ENCODE peak calls at places on chromosomes 12 and 14, in six cellular contexts. F, N, E, Z, X and T are unnamed samples.

GRCh38 chr12:19490908-19491307 is 51.6 kb downstream of the AEBP2 start:
- DNase-seq in X (no peak), Z (no peak), E (no peak), F (no peak), N (no peak), T (no peak)

GRCh38 chr14:39873793-39874192 is 441.6 kb upstream of the FBXO33 start:
- DNase-seq in F (no peak), X (no peak), Z (no peak), E (no peak), N (no peak), T (no peak)

GRCh38 chr12:123667771-123668170 is 3.1 kb upstream of the TCTN2 start:
- DNase-seq in Z (no peak), X (no peak), E (no peak), N (no peak), F (no peak), T (no peak)

GRCh38 chr14:103103461-103104388 is 9.2 kb downstream of the EXOC3L4 start:
- DNase-seq in X (no peak), E (peak; percentile 87), Z (peak; percentile 91), F (no peak), N (no peak), T (no peak)

GRCh38 chr12:77914089-77914488 is 83.4 kb downstream of the NAV3 start:
- DNase-seq in E (no peak), Z (no peak), F (no peak), X (no peak), N (no peak), T (no peak)

GRCh38 chr12:121167232-121167820 is 34.6 kb downstream of the P2RX7 start:
- DNase-seq in E (no peak), N (no peak), X (no peak), Z (no peak), F (no peak), T (no peak)

GRCh38 chr14:56087824-56088571 is 30.2 kb upstream of the PELI2 start:
- DNase-seq in F (no peak), N (no peak), E (no peak), X (peak; percentile 74), Z (no peak), T (no peak)

GRCh38 chr12:43728698-43729097 is 29.9 kb downstream of the PUS7L start:
- DNase-seq in F (no peak), Z (no peak), E (no peak), N (no peak), X (no peak), T (no peak)

GRCh38 chr12:66502911-66503310 is 176.0 kb downstream of the GRIP1 start:
- DNase-seq in F (no peak), N (no peak), E (no peak), X (no peak), Z (no peak), T (no peak)

GRCh38 chr14:33992274-33993050 is 41.6 kb upstream of the EGLN3 start:
- DNase-seq in Z (no peak), F (no peak), E (no peak), N (no peak), X (no peak), T (no peak)

GRCh38 chr12:1517007-1517406 is 77.4 kb downstream of the FBXL14 start:
- DNase-seq in X (no peak), N (no peak), Z (no peak), E (no peak), F (no peak), T (no peak)

GRCh38 chr14:76678244-76678643 is 83.0 kb upstream of the VASH1 start:
- DNase-seq in X (no peak), E (no peak), N (no peak), F (no peak), Z (no peak), T (no peak)

GRCh38 chr14:52879958-52880357 is 70.9 kb downstream of the FERMT2 start:
- DNase-seq in Z (no peak), E (no peak), N (no peak), F (no peak), X (no peak), T (no peak)

GRCh38 chr12:120234643-120235368 is 30.7 kb downstream of the PXN start:
- DNase-seq in X (peak; percentile 97), E (peak; percentile 74), N (peak; percentile 87), F (peak; percentile 70), Z (peak; percentile 96), T (peak; percentile 97)

GRCh38 chr12:46386877-46387629 is 14.5 kb upstream of the SLC38A2 start:
- DNase-seq in F (no peak), Z (peak; percentile 79), E (no peak), X (no peak), N (no peak), T (no peak)

GRCh38 chr14:100062602-100063001 is 2.6 kb upstream of the EVL start:
- DNase-seq in X (no peak), E (no peak), Z (no peak), F (no peak), N (no peak), T (no peak)

GRCh38 chr14:100060766-100061165 is 4.5 kb upstream of the EVL start:
- DNase-seq in X (no peak), N (no peak), Z (no peak), F (no peak), E (no peak), T (no peak)

GRCh38 chr14:100065942-100066574 is 836 bp downstream of the EVL start:
- DNase-seq in Z (no peak), X (no peak), F (no peak), N (no peak), E (peak; percentile 43), T (no peak)

GRCh38 chr14:100065161-100065871 is at the start of gene EVL:
- DNase-seq in E (no peak), Z (peak; percentile 79), X (no peak), F (no peak), N (no peak), T (no peak)

DNA sequence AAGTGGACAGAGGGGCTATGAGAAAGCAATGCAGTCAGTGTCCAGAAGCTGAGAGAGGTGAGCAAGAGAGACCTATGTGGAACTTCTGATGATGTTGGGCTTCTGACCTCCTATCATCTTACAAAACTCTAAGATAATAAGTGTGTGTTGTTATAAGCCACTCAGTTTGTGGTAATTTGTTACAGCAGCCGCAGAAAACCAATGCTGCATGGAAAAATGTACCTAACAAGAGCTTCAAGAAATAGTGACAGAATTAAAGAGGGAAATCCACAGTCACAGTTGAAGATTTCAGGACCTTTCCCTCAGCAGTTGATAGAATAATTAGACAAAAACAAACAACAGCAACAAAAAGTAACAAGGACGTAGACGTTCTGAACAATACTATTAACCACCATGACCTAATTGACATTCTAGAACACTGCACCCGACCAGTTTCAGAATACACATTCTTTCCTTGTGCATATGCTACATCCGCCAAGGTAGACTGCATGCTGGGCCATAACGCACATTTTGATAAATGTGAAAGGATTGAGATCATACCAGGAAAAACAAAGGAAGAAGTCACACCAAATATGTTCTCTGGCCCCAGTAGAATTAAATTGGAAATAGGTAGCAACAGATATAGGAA is 1.8 kb upstream of the EVL start:
- DNase-seq in Z (no peak), E (no peak), X (no peak), F (no peak), N (no peak), T (no peak)
- H3K4me3 ChIP-seq in Z (no peak overlapping the region), E (no peak overlapping the region), X (no peak overlapping the region), F (no peak overlapping the region), N (no peak overlapping the region), T (no peak overlapping the region)

GRCh38 chr14:65412189-65412846 is at the start of gene FUT8:
- DNase-seq in E (peak; percentile 96), X (peak; percentile 98), F (peak; percentile 93), Z (peak; percentile 99), N (peak; percentile 82), T (peak; percentile 98)

GRCh38 chr14:65415613-65416012 is 3.1 kb downstream of the FUT8 start:
- DNase-seq in E (no peak), F (no peak), X (no peak), N (no peak), Z (no peak), T (no peak)

GRCh38 chr14:65413739-65414045 is 1.2 kb downstream of the FUT8 start:
- DNase-seq in Z (no peak), E (peak; percentile 41), F (no peak), N (no peak), X (no peak), T (no peak)

GRCh38 chr14:65412881-65413738 is 580 bp downstream of the FUT8 start:
- DNase-seq in X (peak; percentile 86), F (peak; percentile 34), N (peak; percentile 3), E (peak; percentile 67), Z (no peak), T (peak; percentile 56)

GRCh38 chr14:65414961-65415589 is 2.5 kb downstream of the FUT8 start:
- DNase-seq in N (no peak), X (no peak), F (peak; percentile 6), Z (no peak), E (no peak), T (no peak)
- H3K4me3 ChIP-seq in N (no peak overlapping the region), X (no peak overlapping the region), F (no peak overlapping the region), Z (no peak overlapping the region), E (no peak overlapping the region), T (no peak overlapping the region)

GRCh38 chr12:62725781-62726180 is 209.2 kb downstream of the PPM1H start:
- DNase-seq in F (no peak), E (no peak), X (no peak), Z (no peak), N (no peak), T (no peak)

GRCh38 chr12:62722971-62723680 is 211.8 kb downstream of the PPM1H start:
- DNase-seq in X (no peak), E (no peak), Z (no peak), N (no peak), F (no peak), T (no peak)

GRCh38 chr12:62726471-62726980 is 208.4 kb downstream of the PPM1H start:
- DNase-seq in N (no peak), F (no peak), Z (no peak), X (no peak), E (no peak), T (no peak)

GRCh38 chr12:62724285-62724684 is 210.7 kb downstream of the PPM1H start:
- DNase-seq in E (no peak), N (no peak), F (no peak), Z (no peak), X (no peak), T (no peak)

GRCh38 chr12:62724947-62725447 is 210.0 kb downstream of the PPM1H start:
- DNase-seq in E (peak; percentile 58), F (peak; percentile 79), Z (no peak), X (no peak), N (peak; percentile 20), T (no peak)
- H3K4me3 ChIP-seq in E (no peak overlapping the region), F (no peak overlapping the region), Z (no peak overlapping the region), X (no peak overlapping the region), N (no peak overlapping the region), T (no peak overlapping the region)

DNA sequence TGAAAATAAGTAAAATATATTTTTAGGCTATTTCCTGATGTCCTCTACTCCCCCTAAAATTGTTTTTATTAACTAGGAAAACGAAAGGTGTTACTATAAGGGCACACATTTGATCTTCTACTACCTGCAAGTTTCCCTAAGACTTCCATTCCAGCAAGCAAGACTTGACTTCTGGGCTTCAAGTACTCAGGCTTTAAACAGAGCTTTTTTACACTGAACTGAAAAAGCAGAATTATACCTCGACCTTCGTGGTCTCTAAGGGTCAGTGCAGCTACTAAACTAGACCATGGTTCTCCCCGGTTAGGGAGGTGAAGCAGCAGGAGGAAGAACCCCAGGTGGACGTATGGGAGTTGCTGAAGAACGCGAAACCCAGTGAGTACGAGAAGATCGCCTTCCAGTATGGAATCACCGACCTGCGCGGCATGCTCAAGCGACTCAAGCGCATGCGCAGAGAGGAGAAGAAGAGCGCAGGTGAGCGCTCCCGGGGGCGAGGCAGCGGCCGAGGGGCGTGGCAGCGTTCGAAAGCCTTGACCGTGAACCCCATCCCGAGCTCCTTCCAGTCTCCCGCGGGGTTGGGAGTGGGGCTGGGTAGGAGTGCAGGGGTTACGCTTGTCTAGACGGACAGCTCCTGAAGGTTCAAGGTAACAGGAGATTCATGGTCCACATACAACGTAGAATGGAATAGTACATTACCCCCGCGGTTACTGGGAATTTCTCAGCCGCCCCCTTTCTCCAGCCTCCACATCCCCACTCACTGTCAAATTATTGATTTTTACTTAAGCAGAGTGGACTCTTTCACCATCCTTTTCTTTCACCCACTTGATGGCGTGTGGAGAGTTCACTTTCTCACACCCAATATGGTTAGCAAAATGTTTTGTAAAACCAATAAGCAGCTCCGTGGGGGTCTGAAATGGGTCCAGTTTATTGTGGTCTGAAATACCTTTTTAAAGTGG is 47.6 kb downstream of the MYBPC1 start:
- DNase-seq in X (no peak), F (no peak), N (no peak), E (peak; percentile 63), Z (peak; percentile 57), T (no peak)
- H3K4me3 ChIP-seq in X (no peak overlapping the region), F (no peak overlapping the region), N (peak overlapping the region; percentile 25), E (no peak overlapping the region), Z (peak overlapping the region; percentile 61), T (no peak overlapping the region)